ENCODE peak calls at places on chromosomes 13 and 19, in five cellular contexts. K is small intestine; B is HCT116; E is CD4-positive, CD25-positive, alpha-beta regulatory T cell; Z is cardiac muscle cell. V is an unnamed sample. For H3K4me1, the result is how much of the 10 kb centered on the place peaks cover.

GRCh38 chr19:37988758-37989635 is 82.0 kb downstream of the SIPA1L3 start:
- DNase-seq in K (peak), Z (no peak), B (no peak), E (no peak), V (no peak)

GRCh38 chr19:12379732-12380443 is 14.4 kb upstream of the ZNF442 start:
- DNase-seq in Z (no peak), E (no peak), B (no peak), K (no peak), V (no peak)

GRCh38 chr19:18896421-18896841 is 473 bp upstream of the CERS1 start:
- DNase-seq in K (no peak), B (no peak), E (no peak), Z (no peak), V (no peak)

GRCh38 chr13:53138369-53139036 is 109.9 kb downstream of the OLFM4 start:
- DNase-seq in B (no peak), E (no peak), Z (peak), K (no peak), V (no peak)

GRCh38 chr19:38318595-38319142 is 976 bp upstream of the KCNK6 start:
- DNase-seq in Z (peak), E (no peak), B (no peak), K (no peak), V (no peak)

GRCh38 chr19:34459614-34460013 is 21.9 kb upstream of the WTIP start:
- DNase-seq in K (no peak), Z (no peak), B (no peak), E (no peak), V (no peak)

GRCh38 chr19:17075860-17076538 is 422 bp downstream of the MYO9B start:
- DNase-seq in Z (peak), K (peak), E (peak), B (no peak), V (no peak)

GRCh38 chr19:4120531-4120930 is 3.4 kb downstream of the MAP2K2 start:
- DNase-seq in K (no peak), Z (peak), B (no peak), E (no peak), V (no peak)

GRCh38 chr19:13824703-13825102 is 29.5 kb downstream of the ZSWIM4 start:
- DNase-seq in E (no peak), B (no peak), K (no peak), Z (no peak), V (no peak)

GRCh38 chr13:111176421-111176820 is 61.3 kb downstream of the ARHGEF7 start:
- DNase-seq in E (no peak), B (no peak), K (no peak), Z (no peak), V (no peak)

GRCh38 chr13:111179908-111180756 is 65.0 kb downstream of the ARHGEF7 start:
- DNase-seq in K (no peak), B (no peak), Z (no peak), E (no peak), V (no peak)

GRCh38 chr13:111177803-111178389 is 62.8 kb downstream of the ARHGEF7 start:
- DNase-seq in Z (peak), E (no peak), K (no peak), B (no peak), V (no peak)

GRCh38 chr13:111177081-111177711 is 62.1 kb downstream of the ARHGEF7 start:
- DNase-seq in B (no peak), Z (peak), K (peak), E (no peak), V (no peak)

DNA sequence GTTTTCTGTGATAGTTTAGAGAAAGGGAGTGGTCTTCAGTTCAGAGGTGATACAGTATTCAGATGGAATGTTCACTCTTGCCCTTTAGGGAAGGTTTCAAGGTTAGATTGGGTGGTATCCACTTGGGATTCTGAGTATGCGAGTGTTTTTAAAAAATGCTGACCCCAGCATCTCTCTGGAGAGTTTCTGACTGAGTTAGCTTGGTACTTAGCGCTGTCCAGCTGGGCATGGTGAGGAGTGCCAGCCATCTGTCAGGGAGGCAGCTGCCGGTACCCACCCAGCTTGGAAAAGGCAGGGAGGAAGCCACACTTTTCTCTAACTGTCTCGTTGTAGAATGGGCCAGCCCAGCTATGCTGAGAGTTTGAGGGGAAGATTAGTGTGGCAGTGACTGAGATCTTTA is 63.3 kb downstream of the ARHGEF7 start:
- DNase-seq in K (no peak), B (no peak), E (no peak), Z (no peak), V (no peak)
- H3K4me1 ChIP-seq in K (under half), B (under half), E (under half), Z (under half), V (under half)

GRCh38 chr19:45664575-45664974 is 3.4 kb upstream of the GIPR start:
- DNase-seq in B (no peak), K (no peak), Z (no peak), E (no peak), V (no peak)

GRCh38 chr19:45657520-45658163 is 10.4 kb upstream of the GIPR start:
- DNase-seq in K (no peak), E (no peak), Z (no peak), B (no peak), V (no peak)

GRCh38 chr19:45663800-45664199 is 4.2 kb upstream of the GIPR start:
- DNase-seq in Z (no peak), K (no peak), E (no peak), B (no peak), V (no peak)

GRCh38 chr19:45655073-45655472 is 12.9 kb upstream of the GIPR start:
- DNase-seq in B (no peak), K (no peak), Z (no peak), E (no peak), V (no peak)

GRCh38 chr19:45659096-45659729 is 8.8 kb upstream of the GIPR start:
- DNase-seq in B (no peak), K (no peak), E (no peak), Z (no peak), V (no peak)
- H3K4me1 ChIP-seq in B (under half), K (under half), E (under half), Z (under half), V (under half)

DNA sequence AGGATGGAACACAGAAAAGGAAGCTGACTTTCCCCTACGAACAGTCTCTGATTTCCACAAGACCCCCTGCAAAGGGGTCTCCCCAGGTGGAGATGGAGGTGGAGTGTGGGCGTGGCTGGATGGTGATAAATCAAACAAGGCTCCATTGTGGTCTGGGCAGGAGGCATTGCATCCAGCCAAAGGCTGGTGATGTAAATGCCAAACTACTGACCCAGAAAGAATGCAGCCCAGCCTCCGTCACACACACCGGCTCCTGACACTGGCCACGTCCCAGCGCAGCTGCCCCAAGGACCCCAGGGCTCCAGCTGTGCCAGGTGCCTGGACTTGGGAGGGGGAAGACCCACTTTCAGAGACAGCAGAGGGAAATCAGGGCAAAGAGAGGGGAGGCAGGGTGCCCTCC is 6.3 kb downstream of the SLC7A1 start:
- DNase-seq in B (no peak), K (no peak), Z (no peak), E (no peak), V (no peak)
- H3K4me1 ChIP-seq in B (under half), K (under half), Z (under half), E (under half), V (half or more)

GRCh38 chr19:55466246-55466614 is 1.7 kb upstream of the C19orf85 start:
- DNase-seq in B (no peak), Z (no peak), E (no peak), K (no peak), V (no peak)
- H3K4me1 ChIP-seq in B (under half), Z (under half), E (under half), K (under half), V (under half)

DNA sequence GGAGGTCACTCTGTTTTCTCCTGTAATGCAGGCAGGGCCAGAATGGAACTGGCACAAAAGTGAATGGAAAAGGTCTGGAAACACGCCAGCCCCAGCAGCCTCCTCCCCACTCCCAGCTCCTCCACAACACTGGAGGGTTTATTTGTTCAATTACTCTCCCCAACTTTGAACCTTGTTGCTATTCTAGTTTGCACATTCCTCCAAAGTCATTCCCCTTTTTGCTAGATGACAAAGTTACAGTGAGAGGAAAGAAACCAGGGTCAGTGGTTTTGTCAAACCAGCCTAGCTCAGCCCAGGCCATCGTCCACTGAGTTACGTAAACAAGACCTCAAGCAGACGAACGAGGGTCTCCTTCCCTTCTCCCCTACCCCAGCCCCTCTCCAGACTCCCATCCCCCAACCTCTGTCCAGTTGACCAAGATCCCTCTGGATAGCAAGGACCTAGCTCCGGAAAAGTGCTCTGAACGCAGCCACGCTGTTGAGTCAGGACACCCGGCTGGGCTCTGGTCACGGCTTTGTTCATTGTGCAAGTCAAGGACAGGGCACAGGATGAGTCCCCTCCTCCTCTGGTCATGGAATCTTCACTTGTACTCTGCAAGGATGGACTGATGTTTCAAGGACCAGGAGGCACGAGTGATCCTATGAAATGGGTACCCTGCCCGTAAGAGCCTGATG is 180.0 kb downstream of the USP12 start:
- DNase-seq in K (no peak), E (no peak), Z (peak), B (no peak), V (no peak)
- H3K4me1 ChIP-seq in K (under half), E (under half), Z (under half), B (under half), V (under half)